ENCODE peak calls at places on chromosomes 1 and 21, in six cellular contexts. One of them, this sample, is unnamed. For H3K4me1, the result is how much of the 10 kb centered on the place peaks cover.

GRCh38 chr1:181769846-181770245 is 286.5 kb downstream of the CACNA1E start:
- DNase-seq in right lobe of liver: no peak
- DNase-seq in heart left ventricle: no peak
- DNase-seq in transverse colon: no peak
- DNase-seq in esophagus squamous epithelium: no peak
- DNase-seq in body of pancreas: no peak
- DNase-seq in this sample: no peak

GRCh38 chr21:44402323-44403105 is 49.1 kb downstream of the TRPM2 start:
- DNase-seq in heart left ventricle: no peak
- DNase-seq in esophagus squamous epithelium: no peak
- DNase-seq in transverse colon: no peak
- DNase-seq in right lobe of liver: no peak
- DNase-seq in body of pancreas: no peak
- DNase-seq in this sample: no peak

GRCh38 chr1:230361941-230362340 is 64.2 kb downstream of the PGBD5 start:
- DNase-seq in transverse colon: no peak
- DNase-seq in right lobe of liver: no peak
- DNase-seq in heart left ventricle: no peak
- DNase-seq in esophagus squamous epithelium: no peak
- DNase-seq in body of pancreas: no peak
- DNase-seq in this sample: no peak

GRCh38 chr1:234866007-234866866 is 256.3 kb upstream of the IRF2BP2 start:
- DNase-seq in heart left ventricle: no peak
- DNase-seq in transverse colon: peak
- DNase-seq in esophagus squamous epithelium: no peak
- DNase-seq in body of pancreas: peak
- DNase-seq in right lobe of liver: peak
- DNase-seq in this sample: no peak

GRCh38 chr1:220527279-220528048 is 472 bp upstream of the MARK1 start:
- DNase-seq in esophagus squamous epithelium: no peak
- DNase-seq in body of pancreas: peak
- DNase-seq in transverse colon: peak
- DNase-seq in heart left ventricle: peak
- DNase-seq in right lobe of liver: no peak
- DNase-seq in this sample: no peak

GRCh38 chr21:25560151-25560783 is 47.0 kb downstream of the MRPL39 start:
- DNase-seq in right lobe of liver: no peak
- DNase-seq in body of pancreas: no peak
- DNase-seq in heart left ventricle: no peak
- DNase-seq in esophagus squamous epithelium: no peak
- DNase-seq in transverse colon: no peak
- DNase-seq in this sample: no peak

GRCh38 chr1:41341756-41342562 is 19.3 kb upstream of the FOXO6 start:
- DNase-seq in right lobe of liver: no peak
- DNase-seq in transverse colon: peak
- DNase-seq in heart left ventricle: peak
- DNase-seq in body of pancreas: peak
- DNase-seq in esophagus squamous epithelium: no peak
- DNase-seq in this sample: no peak

GRCh38 chr1:151837197-151837596 is 2.4 kb downstream of the C2CD4D start:
- DNase-seq in heart left ventricle: no peak
- DNase-seq in body of pancreas: no peak
- DNase-seq in esophagus squamous epithelium: no peak
- DNase-seq in right lobe of liver: no peak
- DNase-seq in transverse colon: no peak
- DNase-seq in this sample: no peak

GRCh38 chr1:206728588-206728987 is 42.0 kb upstream of the IL19 start:
- DNase-seq in transverse colon: no peak
- DNase-seq in heart left ventricle: no peak
- DNase-seq in body of pancreas: no peak
- DNase-seq in esophagus squamous epithelium: no peak
- DNase-seq in right lobe of liver: no peak
- DNase-seq in this sample: no peak

GRCh38 chr1:207289756-207290155 is 31.7 kb upstream of the CD55 start:
- DNase-seq in right lobe of liver: no peak
- DNase-seq in heart left ventricle: no peak
- DNase-seq in transverse colon: no peak
- DNase-seq in body of pancreas: no peak
- DNase-seq in esophagus squamous epithelium: no peak
- DNase-seq in this sample: no peak

GRCh38 chr1:232868793-232869491 is 63.7 kb downstream of the MAP10 start:
- DNase-seq in body of pancreas: peak
- DNase-seq in transverse colon: no peak
- DNase-seq in right lobe of liver: peak
- DNase-seq in esophagus squamous epithelium: no peak
- DNase-seq in heart left ventricle: no peak
- DNase-seq in this sample: peak

GRCh38 chr1:201299968-201300367 is 16.7 kb downstream of the PKP1 start:
- DNase-seq in body of pancreas: peak
- DNase-seq in heart left ventricle: peak
- DNase-seq in transverse colon: peak
- DNase-seq in right lobe of liver: no peak
- DNase-seq in esophagus squamous epithelium: no peak
- DNase-seq in this sample: no peak

GRCh38 chr1:147171399-147172167 is 687 bp downstream of the PRKAB2 start:
- DNase-seq in heart left ventricle: no peak
- DNase-seq in right lobe of liver: no peak
- DNase-seq in esophagus squamous epithelium: no peak
- DNase-seq in body of pancreas: peak
- DNase-seq in transverse colon: peak
- DNase-seq in this sample: no peak

GRCh38 chr1:6502000-6502891 is 10.8 kb upstream of the PLEKHG5 start:
- DNase-seq in transverse colon: no peak
- DNase-seq in right lobe of liver: no peak
- DNase-seq in heart left ventricle: peak
- DNase-seq in body of pancreas: no peak
- DNase-seq in esophagus squamous epithelium: no peak
- DNase-seq in this sample: no peak

GRCh38 chr1:61092643-61093042 is 10.3 kb downstream of the NFIA start:
- DNase-seq in heart left ventricle: no peak
- DNase-seq in esophagus squamous epithelium: no peak
- DNase-seq in body of pancreas: no peak
- DNase-seq in transverse colon: no peak
- DNase-seq in right lobe of liver: no peak
- DNase-seq in this sample: no peak

GRCh38 chr1:42945171-42945570 is 13.5 kb downstream of the SLC2A1 start:
- DNase-seq in body of pancreas: no peak
- DNase-seq in right lobe of liver: no peak
- DNase-seq in transverse colon: no peak
- DNase-seq in heart left ventricle: no peak
- DNase-seq in esophagus squamous epithelium: no peak
- DNase-seq in this sample: no peak

GRCh38 chr1:42947965-42948732 is 10.5 kb downstream of the SLC2A1 start:
- DNase-seq in heart left ventricle: no peak
- DNase-seq in transverse colon: no peak
- DNase-seq in right lobe of liver: no peak
- DNase-seq in esophagus squamous epithelium: no peak
- DNase-seq in body of pancreas: no peak
- DNase-seq in this sample: no peak

GRCh38 chr1:42947137-42947536 is 11.5 kb downstream of the SLC2A1 start:
- DNase-seq in esophagus squamous epithelium: no peak
- DNase-seq in transverse colon: no peak
- DNase-seq in body of pancreas: no peak
- DNase-seq in heart left ventricle: no peak
- DNase-seq in right lobe of liver: no peak
- DNase-seq in this sample: no peak

GRCh38 chr1:42944207-42944928 is 14.3 kb downstream of the SLC2A1 start:
- DNase-seq in heart left ventricle: peak
- DNase-seq in transverse colon: peak
- DNase-seq in body of pancreas: peak
- DNase-seq in right lobe of liver: no peak
- DNase-seq in esophagus squamous epithelium: no peak
- DNase-seq in this sample: no peak

GRCh38 chr1:42946120-42947009 is 12.3 kb downstream of the SLC2A1 start:
- DNase-seq in body of pancreas: no peak
- DNase-seq in transverse colon: no peak
- DNase-seq in esophagus squamous epithelium: no peak
- DNase-seq in right lobe of liver: no peak
- DNase-seq in heart left ventricle: no peak
- DNase-seq in this sample: no peak
- H3K4me1 ChIP-seq in body of pancreas: half or more
- H3K4me1 ChIP-seq in transverse colon: half or more
- H3K4me1 ChIP-seq in esophagus squamous epithelium: half or more
- H3K4me1 ChIP-seq in right lobe of liver: under half
- H3K4me1 ChIP-seq in heart left ventricle: half or more
- H3K4me1 ChIP-seq in this sample: half or more

GRCh38 chr1:62450301-62450700 is 13.5 kb downstream of the USP1 start:
- DNase-seq in esophagus squamous epithelium: no peak
- DNase-seq in body of pancreas: no peak
- DNase-seq in transverse colon: no peak
- DNase-seq in right lobe of liver: no peak
- DNase-seq in heart left ventricle: no peak
- DNase-seq in this sample: no peak

GRCh38 chr1:62457955-62458354 is 21.1 kb downstream of the USP1 start:
- DNase-seq in heart left ventricle: no peak
- DNase-seq in esophagus squamous epithelium: no peak
- DNase-seq in transverse colon: no peak
- DNase-seq in right lobe of liver: no peak
- DNase-seq in body of pancreas: no peak
- DNase-seq in this sample: no peak

GRCh38 chr1:62448221-62448933 is 11.5 kb downstream of the USP1 start:
- DNase-seq in right lobe of liver: no peak
- DNase-seq in esophagus squamous epithelium: no peak
- DNase-seq in transverse colon: no peak
- DNase-seq in heart left ventricle: no peak
- DNase-seq in body of pancreas: no peak
- DNase-seq in this sample: no peak

DNA sequence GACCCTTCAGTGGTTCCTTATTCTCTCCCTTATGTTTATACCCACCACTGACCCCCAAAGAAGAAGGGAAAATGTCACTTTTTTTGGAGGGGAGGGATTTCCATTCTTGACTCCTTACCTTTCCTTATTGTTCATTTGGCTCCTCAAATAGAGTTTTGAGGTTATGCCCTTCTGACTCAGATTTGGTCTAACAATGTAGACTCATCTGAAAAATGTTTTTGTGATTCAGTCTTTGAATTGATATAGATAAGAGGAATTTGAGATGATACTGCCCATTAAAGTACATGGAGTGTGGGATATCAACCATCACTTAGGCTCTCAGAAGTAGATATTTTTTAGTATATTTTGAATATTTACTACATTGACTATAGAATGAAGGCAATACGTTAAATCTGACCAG is 16.1 kb downstream of the USP1 start:
- DNase-seq in body of pancreas: no peak
- DNase-seq in transverse colon: no peak
- DNase-seq in right lobe of liver: no peak
- DNase-seq in esophagus squamous epithelium: no peak
- DNase-seq in heart left ventricle: no peak
- DNase-seq in this sample: no peak
- H3K27ac ChIP-seq in body of pancreas: no peak
- H3K27ac ChIP-seq in transverse colon: no peak
- H3K27ac ChIP-seq in right lobe of liver: no peak
- H3K27ac ChIP-seq in esophagus squamous epithelium: no peak
- H3K27ac ChIP-seq in heart left ventricle: no peak
- H3K27ac ChIP-seq in this sample: no peak

GRCh38 chr1:36172983-36173382 is 17.0 kb downstream of the MAP7D1 start:
- DNase-seq in body of pancreas: no peak
- DNase-seq in esophagus squamous epithelium: no peak
- DNase-seq in heart left ventricle: no peak
- DNase-seq in transverse colon: no peak
- DNase-seq in right lobe of liver: no peak
- DNase-seq in this sample: no peak

GRCh38 chr1:36177589-36178463 is 21.9 kb downstream of the MAP7D1 start:
- DNase-seq in esophagus squamous epithelium: no peak
- DNase-seq in transverse colon: no peak
- DNase-seq in heart left ventricle: no peak
- DNase-seq in body of pancreas: no peak
- DNase-seq in right lobe of liver: no peak
- DNase-seq in this sample: no peak

GRCh38 chr1:36176151-36176949 is 20.4 kb downstream of the MAP7D1 start:
- DNase-seq in body of pancreas: no peak
- DNase-seq in transverse colon: no peak
- DNase-seq in esophagus squamous epithelium: no peak
- DNase-seq in right lobe of liver: no peak
- DNase-seq in heart left ventricle: no peak
- DNase-seq in this sample: no peak

GRCh38 chr1:36174716-36175115 is 18.8 kb downstream of the MAP7D1 start:
- DNase-seq in right lobe of liver: no peak
- DNase-seq in heart left ventricle: no peak
- DNase-seq in transverse colon: no peak
- DNase-seq in esophagus squamous epithelium: no peak
- DNase-seq in body of pancreas: no peak
- DNase-seq in this sample: no peak

DNA sequence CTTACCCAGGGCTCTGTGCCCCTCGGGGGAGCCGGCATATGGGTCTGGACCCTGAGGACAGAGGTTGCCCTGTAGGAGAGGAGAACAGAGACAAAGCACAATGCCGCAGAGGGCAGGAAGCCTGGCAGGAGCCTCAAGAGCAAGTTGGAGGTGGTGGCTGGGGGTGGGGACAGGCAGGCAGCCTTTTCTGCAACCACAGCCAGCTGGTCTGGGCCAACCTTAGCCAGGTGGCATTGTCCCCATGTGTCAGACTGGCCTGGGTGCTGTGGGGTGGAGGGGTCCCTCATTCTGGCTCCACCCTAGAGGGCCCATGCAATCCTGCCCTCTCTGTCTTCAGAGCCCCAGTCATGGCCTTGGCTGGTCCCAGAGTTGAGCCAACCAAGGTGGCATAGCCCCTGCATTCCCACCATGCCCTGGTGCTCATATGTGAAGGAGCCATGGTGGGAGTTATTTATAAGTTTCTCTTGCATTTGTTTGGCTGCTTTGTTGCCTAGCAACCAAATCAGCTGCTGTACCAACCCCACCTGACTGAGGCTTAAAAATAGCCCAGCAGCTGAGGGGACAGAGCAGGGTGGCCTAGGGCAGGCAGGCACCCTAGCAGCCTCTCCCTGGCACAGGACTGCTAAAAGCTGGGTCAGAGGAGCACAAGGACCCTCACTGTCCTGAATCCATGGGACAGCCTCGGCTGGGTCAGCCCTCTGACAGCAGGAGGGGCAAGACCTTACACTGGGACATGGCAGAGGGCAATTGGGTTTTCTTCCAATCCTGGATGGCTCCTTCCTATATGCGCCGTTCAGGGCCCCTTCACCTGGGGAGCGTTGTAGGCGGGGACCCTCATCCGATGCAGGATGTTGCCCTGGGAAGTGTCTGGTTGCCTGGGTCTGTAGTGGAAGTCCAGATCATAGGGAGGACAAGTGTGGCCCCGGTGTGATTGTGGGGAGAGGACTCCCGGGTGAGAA is 19.5 kb downstream of the MAP7D1 start:
- DNase-seq in heart left ventricle: peak
- DNase-seq in right lobe of liver: no peak
- DNase-seq in esophagus squamous epithelium: no peak
- DNase-seq in transverse colon: peak
- DNase-seq in body of pancreas: peak
- DNase-seq in this sample: no peak
- TF ChIP-seq POLR2A in heart left ventricle: no peak
- TF ChIP-seq POLR2A in right lobe of liver: no peak
- TF ChIP-seq POLR2A in esophagus squamous epithelium: no peak
- TF ChIP-seq POLR2A in transverse colon: no peak
- TF ChIP-seq POLR2A in body of pancreas: no peak
- TF ChIP-seq POLR2A in this sample: no peak

DNA sequence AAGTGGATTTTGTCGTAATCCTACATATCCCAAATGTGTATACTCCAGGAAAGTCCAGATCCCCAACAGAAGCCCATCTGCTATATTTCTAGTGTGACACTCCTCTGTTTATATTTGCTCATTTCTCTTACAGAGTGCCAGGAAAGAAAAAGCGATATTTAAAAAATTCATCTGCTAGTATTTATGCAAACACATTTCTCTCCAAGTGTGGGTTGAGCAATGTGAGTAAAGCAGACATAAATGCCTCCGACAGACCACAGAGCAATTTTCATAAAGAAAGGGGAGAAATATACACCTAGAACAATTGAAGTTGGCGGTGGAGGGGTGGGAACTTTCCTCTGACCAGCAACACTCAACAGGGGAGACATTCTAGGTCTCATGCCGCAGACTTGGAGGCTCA is 22.2 kb upstream of the RAP1A start:
- DNase-seq in heart left ventricle: no peak
- DNase-seq in right lobe of liver: no peak
- DNase-seq in esophagus squamous epithelium: no peak
- DNase-seq in transverse colon: no peak
- DNase-seq in body of pancreas: no peak
- DNase-seq in this sample: peak
- H3K4me1 ChIP-seq in heart left ventricle: under half
- H3K4me1 ChIP-seq in right lobe of liver: under half
- H3K4me1 ChIP-seq in esophagus squamous epithelium: under half
- H3K4me1 ChIP-seq in transverse colon: half or more
- H3K4me1 ChIP-seq in body of pancreas: under half
- H3K4me1 ChIP-seq in this sample: under half